ENCODE peak calls at places on chromosome 13, in six cellular contexts. N, Q, F, Z, Y and J are unnamed samples.

GRCh38 chr13:33918199-33918932 is 100.4 kb downstream of the RFC3 start:
- DNase-seq in Y (peak; percentile 12), Z (no peak), Q (no peak), N (peak; percentile 62), F (no peak), J (no peak)

GRCh38 chr13:44416297-44416696 is 42.7 kb downstream of the SERP2 start:
- DNase-seq in Z (no peak), F (no peak), Y (no peak), Q (no peak), N (no peak), J (no peak)

GRCh38 chr13:27203186-27203585 is 31.6 kb upstream of the USP12 start:
- DNase-seq in N (no peak), Y (no peak), Z (no peak), F (no peak), Q (no peak), J (no peak)

GRCh38 chr13:45989607-45990006 is 62.9 kb downstream of the ZC3H13 start:
- DNase-seq in N (peak; percentile 89), Z (no peak), Y (no peak), Q (no peak), F (no peak), J (no peak)

GRCh38 chr13:27792393-27793218 is at the start of gene GSX1:
- DNase-seq in Y (peak; percentile 51), Z (peak; percentile 19), Q (no peak), N (peak; percentile 80), F (peak; percentile 31), J (no peak)

GRCh38 chr13:50320297-50320862 is 305.1 kb downstream of the KCNRG start:
- DNase-seq in Y (no peak), Z (no peak), Q (no peak), N (peak; percentile 50), F (no peak), J (no peak)

GRCh38 chr13:97976551-97977375 is 23.3 kb downstream of the IPO5 start:
- DNase-seq in Y (no peak), F (no peak), N (no peak), Q (no peak), Z (no peak), J (no peak)

GRCh38 chr13:66348745-66349720 is 881.1 kb downstream of the PCDH9 start:
- DNase-seq in F (no peak), Y (no peak), Z (no peak), Q (no peak), N (peak; percentile 21), J (no peak)

GRCh38 chr13:111253334-111253872 is 67.0 kb upstream of the TEX29 start:
- DNase-seq in F (no peak), Q (no peak), Z (no peak), Y (no peak), N (peak; percentile 17), J (no peak)

GRCh38 chr13:84439108-84439507 is 556.8 kb upstream of the SLITRK1 start:
- DNase-seq in F (no peak), Z (no peak), N (peak; percentile 54), Q (no peak), Y (no peak), J (no peak)

GRCh38 chr13:29948246-29948645 is 97.8 kb upstream of the UBL3 start:
- DNase-seq in Q (no peak), Y (no peak), F (no peak), N (no peak), Z (no peak), J (no peak)

GRCh38 chr13:31427151-31427867 is 227.5 kb downstream of the B3GLCT start:
- DNase-seq in N (no peak), Y (no peak), Z (no peak), Q (no peak), F (no peak), J (no peak)

GRCh38 chr13:91369432-91369831 is 21.9 kb downstream of the MIR17HG start:
- DNase-seq in Q (no peak), F (no peak), Z (no peak), N (peak; percentile 41), Y (no peak), J (no peak)

GRCh38 chr13:45490068-45490467 is 25.3 kb downstream of the COG3 start:
- DNase-seq in Q (no peak), F (peak; percentile 19), Z (no peak), Y (no peak), N (no peak), J (no peak)

GRCh38 chr13:27969073-27969865 is at the start of gene CDX2:
- DNase-seq in F (no peak), Y (no peak), N (no peak), Q (no peak), Z (no peak), J (no peak)

GRCh38 chr13:30679483-30680330 is 55.6 kb upstream of the ALOX5AP start:
- DNase-seq in F (peak; percentile 30), Y (no peak), Z (no peak), Q (no peak), N (peak; percentile 75), J (no peak)

GRCh38 chr13:41060723-41061074 is 610 bp upstream of the WBP4 start:
- DNase-seq in Q (peak; percentile 46), Y (peak; percentile 86), F (peak; percentile 84), Z (peak; percentile 66), N (peak; percentile 73), J (peak; percentile 73)

GRCh38 chr13:27678306-27679040 is 56.8 kb downstream of the POLR1D start:
- DNase-seq in Z (no peak), Y (no peak), Q (no peak), F (no peak), N (no peak), J (no peak)

GRCh38 chr13:55727683-55728082 is 1413.0 kb upstream of the PRR20A start:
- DNase-seq in Z (no peak), Y (no peak), Q (no peak), N (no peak), F (no peak), J (no peak)

GRCh38 chr13:84684804-84685203 is 802.5 kb upstream of the SLITRK1 start:
- DNase-seq in Y (no peak), Z (no peak), N (no peak), Q (no peak), F (no peak), J (no peak)

GRCh38 chr13:27481766-27482165 is 31.4 kb upstream of the MTIF3 start:
- DNase-seq in F (peak; percentile 19), Z (no peak), N (peak; percentile 63), Y (peak; percentile 22), Q (no peak), J (peak; percentile 51)

GRCh38 chr13:97975280-97975850 is 21.9 kb downstream of the IPO5 start:
- DNase-seq in Q (no peak), N (peak; percentile 44), Z (no peak), Y (no peak), F (no peak), J (no peak)

GRCh38 chr13:27170221-27170520 is 1.4 kb downstream of the USP12 start:
- DNase-seq in Y (no peak), Z (no peak), Q (no peak), N (peak; percentile 80), F (no peak), J (no peak)

GRCh38 chr13:37741536-37741935 is 128.0 kb downstream of the TRPC4 start:
- DNase-seq in F (no peak), Z (no peak), Y (no peak), Q (no peak), N (no peak), J (no peak)

GRCh38 chr13:99320693-99321481 is 13.7 kb upstream of the GPR183 start:
- DNase-seq in Q (no peak), Z (no peak), Y (no peak), N (peak; percentile 93), F (peak; percentile 47), J (no peak)

DNA sequence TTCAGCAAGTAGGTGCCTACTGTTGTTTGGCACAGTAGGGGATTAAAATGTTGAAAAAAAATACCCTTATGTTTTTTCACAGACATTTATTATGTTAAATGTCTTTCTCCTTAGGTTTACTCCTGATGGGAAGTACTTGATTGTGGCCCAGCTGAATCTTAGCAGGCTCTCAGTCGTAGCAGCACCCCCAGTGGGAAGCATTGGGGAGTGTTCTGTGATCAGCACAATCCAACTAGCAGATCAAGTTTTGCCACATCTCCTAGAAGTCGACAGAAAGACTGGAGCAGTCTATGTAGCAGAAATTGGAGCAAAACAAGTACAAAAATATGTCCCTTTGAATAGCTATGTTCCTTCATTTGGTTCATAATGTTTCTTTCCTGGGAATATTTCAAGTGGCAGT is 9.3 kb downstream of the NHLRC3 start:
- DNase-seq in Y (no peak), Z (no peak), N (peak; percentile 40), Q (no peak), F (no peak), J (no peak)
- TF ChIP-seq CTCF in Y (no peak), Z (no peak), N (peak; percentile 42), Q (no peak), F (no peak), J (no peak)

DNA sequence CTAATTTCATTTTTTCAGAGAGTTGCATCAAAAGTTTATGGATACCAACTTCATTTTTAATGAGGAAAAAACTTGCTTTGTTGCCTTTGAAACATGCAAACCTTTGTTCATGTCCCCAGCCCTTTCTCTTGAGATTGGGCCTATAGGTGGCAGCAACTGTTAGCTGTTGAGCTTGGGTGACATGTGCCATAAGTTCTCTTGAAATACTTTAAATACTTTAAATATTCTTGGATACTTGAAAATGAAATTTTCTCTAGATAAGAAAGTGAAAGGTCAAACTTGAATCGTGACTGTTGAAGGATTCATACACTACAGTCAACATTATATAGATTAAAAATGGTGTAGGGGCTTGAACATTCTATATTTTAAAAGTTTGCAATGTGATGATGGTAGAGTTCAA is 294.9 kb downstream of the NDFIP2 start:
- DNase-seq in Q (no peak), Z (no peak), F (no peak), N (peak; percentile 90), Y (no peak), J (no peak)
- TF ChIP-seq CTCF in Q (peak; percentile 22), Z (peak; percentile 37), F (no peak), N (peak; percentile 82), Y (peak; percentile 55), J (no peak)

DNA sequence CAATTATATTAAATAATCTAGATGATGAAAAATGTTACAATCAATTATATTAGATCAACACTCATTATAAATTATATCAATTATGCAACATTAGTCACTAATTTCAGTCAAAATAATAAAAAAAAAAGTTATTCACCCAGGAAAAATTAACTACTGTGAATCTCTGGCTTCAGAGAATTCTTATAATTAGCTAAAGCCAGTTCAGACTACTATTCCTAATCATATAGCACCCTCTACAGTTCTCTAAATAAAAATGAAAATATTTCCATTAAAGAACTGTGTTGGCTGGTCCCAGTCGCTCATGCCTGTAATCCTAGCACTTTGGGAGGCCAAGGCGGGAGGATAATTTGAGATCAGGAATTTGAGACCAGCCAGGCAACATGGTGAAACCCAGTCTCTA is 33.0 kb downstream of the XPO4 start:
- DNase-seq in Y (no peak), F (no peak), N (peak; percentile 38), Z (no peak), Q (no peak), J (no peak)
- TF ChIP-seq CTCF in Y (peak; percentile 26), F (no peak), N (peak; percentile 23), Z (no peak), Q (no peak), J (peak; percentile 43)

GRCh38 chr13:95479706-95480105 is 72.8 kb upstream of the CLDN10 start:
- DNase-seq in Z (no peak), F (no peak), N (no peak), Q (no peak), Y (no peak), J (no peak)

GRCh38 chr13:95480131-95480545 is 72.4 kb upstream of the CLDN10 start:
- DNase-seq in N (no peak), Z (no peak), Y (peak; percentile 20), F (no peak), Q (no peak), J (no peak)

GRCh38 chr13:95471960-95472359 is 80.6 kb upstream of the CLDN10 start:
- DNase-seq in N (no peak), Z (no peak), Y (no peak), F (no peak), Q (no peak), J (no peak)

GRCh38 chr13:95477187-95477586 is 75.3 kb upstream of the CLDN10 start:
- DNase-seq in N (no peak), Y (no peak), Z (no peak), F (no peak), Q (no peak), J (no peak)

GRCh38 chr13:95474992-95475391 is 77.5 kb upstream of the CLDN10 start:
- DNase-seq in Q (no peak), N (no peak), Y (no peak), Z (no peak), F (no peak), J (no peak)
- TF ChIP-seq CTCF in Q (no peak), N (no peak), Y (no peak), Z (no peak), F (no peak), J (no peak)